ENCODE peak calls at places on chromosomes 4 and X, in nine cellular contexts. W, M, D, L, O, X, H, Y and G are unnamed samples.

GRCh38 chr4:168263039-168263438 is 55.5 kb downstream of the DDX60 start:
- DNase-seq in W (no peak), M (no peak), D (no peak), L (no peak), O (no peak), X (no peak), H (no peak), Y (no peak), G (no peak)

GRCh38 chr4:27148211-27148895 is 287.7 kb downstream of the STIM2 start:
- DNase-seq in W (no peak), M (no peak), D (no peak), L (no peak), O (no peak), X (no peak), H (no peak), Y (no peak), G (no peak)

GRCh38 chr4:83112678-83113428 is 1.7 kb downstream of the PLAC8 start:
- DNase-seq in W (no peak), M (no peak), D (no peak), L (no peak), O (no peak), X (no peak), H (no peak), Y (no peak), G (no peak)

GRCh38 chrX:148337873-148338272 is 162.5 kb upstream of the AFF2 start:
- DNase-seq in W (no peak), M (no peak), D (no peak), L (no peak), O (no peak), X (no peak), H (no peak), Y (no peak), G (no peak)

GRCh38 chr4:73388887-73389286 is 15.2 kb upstream of the ALB start:
- DNase-seq in W (no peak), M (no peak), D (no peak), L (no peak), O (no peak), X (no peak), H (no peak), Y (no peak), G (no peak)

GRCh38 chr4:2067446-2068197 is 8.5 kb downstream of the NAT8L start:
- DNase-seq in W (no peak), M (no peak), D (no peak), L (no peak), O (no peak), X (no peak), H (no peak), Y (peak), G (no peak)

GRCh38 chrX:37926700-37927099 is 79.3 kb upstream of the DYNLT3 start:
- DNase-seq in W (no peak), M (peak), D (peak), L (no peak), O (no peak), X (no peak), H (peak), Y (no peak), G (no peak)

GRCh38 chr4:167176723-167177367 is 57.4 kb downstream of the SPOCK3 start:
- DNase-seq in W (no peak), M (no peak), D (no peak), L (no peak), O (no peak), X (no peak), H (no peak), Y (no peak), G (no peak)

GRCh38 chr4:7165874-7166201 is 26.5 kb upstream of the SORCS2 start:
- DNase-seq in W (peak), M (no peak), D (no peak), L (no peak), O (peak), X (no peak), H (no peak), Y (no peak), G (no peak)

GRCh38 chr4:99207911-99208718 is 10.9 kb downstream of the ADH6 start:
- DNase-seq in W (no peak), M (no peak), D (peak), L (no peak), O (no peak), X (no peak), H (peak), Y (no peak), G (no peak)

GRCh38 chr4:143382539-143382938 is 45.9 kb downstream of the GAB1 start:
- DNase-seq in W (no peak), M (peak), D (peak), L (no peak), O (no peak), X (peak), H (peak), Y (no peak), G (no peak)

GRCh38 chrX:41064028-41064427 is 21.2 kb upstream of the USP9X start:
- DNase-seq in W (no peak), M (no peak), D (no peak), L (no peak), O (no peak), X (peak), H (peak), Y (no peak), G (no peak)

GRCh38 chrX:115311666-115312065 is 22.2 kb downstream of the LUZP4 start:
- DNase-seq in W (no peak), M (no peak), D (no peak), L (peak), O (peak), X (no peak), H (no peak), Y (peak), G (no peak)

GRCh38 chr4:154044118-154044517 is 255.2 kb upstream of the SFRP2 start:
- DNase-seq in W (no peak), M (no peak), D (no peak), L (no peak), O (no peak), X (peak), H (no peak), Y (no peak), G (no peak)

GRCh38 chr4:72896515-72896914 is 173.0 kb downstream of the COX18 start:
- DNase-seq in W (no peak), M (peak), D (peak), L (no peak), O (peak), X (peak), H (peak), Y (no peak), G (no peak)

GRCh38 chr4:158760866-158761265 is 8.0 kb upstream of the FNIP2 start:
- DNase-seq in W (no peak), M (no peak), D (no peak), L (no peak), O (no peak), X (no peak), H (peak), Y (no peak), G (no peak)

GRCh38 chr4:24001945-24002640 is 112.2 kb upstream of the PPARGC1A start:
- DNase-seq in W (no peak), M (peak), D (no peak), L (no peak), O (no peak), X (no peak), H (no peak), Y (no peak), G (no peak)

GRCh38 chrX:154469114-154469513 is 10.0 kb downstream of the LAGE3 start:
- DNase-seq in W (no peak), M (no peak), D (no peak), L (no peak), O (no peak), X (no peak), H (no peak), Y (no peak), G (no peak)

GRCh38 chrX:154471870-154472684 is 7.0 kb downstream of the LAGE3 start:
- DNase-seq in W (no peak), M (no peak), D (no peak), L (no peak), O (no peak), X (no peak), H (no peak), Y (no peak), G (no peak)

GRCh38 chrX:154470914-154471568 is 8.0 kb downstream of the LAGE3 start:
- DNase-seq in W (no peak), M (no peak), D (no peak), L (no peak), O (no peak), X (no peak), H (no peak), Y (no peak), G (no peak)

GRCh38 chrX:154469880-154470279 is 9.2 kb downstream of the LAGE3 start:
- DNase-seq in W (no peak), M (no peak), D (no peak), L (no peak), O (no peak), X (no peak), H (no peak), Y (no peak), G (no peak)

GRCh38 chrX:154470434-154470833 is 8.6 kb downstream of the LAGE3 start:
- DNase-seq in W (no peak), M (no peak), D (no peak), L (no peak), O (no peak), X (no peak), H (no peak), Y (no peak), G (no peak)
- TF ChIP-seq CTCF in W (no peak), M (no peak), D (no peak), L (no peak), O (no peak), X (no peak), H (no peak), Y (no peak), G (no peak)

GRCh38 chr4:164949448-164950118 is 27.9 kb downstream of the TRIM61 start:
- DNase-seq in W (no peak), M (no peak), D (no peak), L (peak), O (no peak), X (peak), H (no peak), Y (peak), G (no peak)
- TF ChIP-seq CTCF in W (no peak), M (peak), D (no peak), L (no peak), O (no peak), X (no peak), H (no peak), Y (peak), G (no peak)

GRCh38 chr4:35151816-35152572 is 1092.3 kb downstream of the ARAP2 start:
- DNase-seq in W (no peak), M (peak), D (no peak), L (peak), O (peak), X (no peak), H (no peak), Y (peak), G (no peak)
- TF ChIP-seq CTCF in W (no peak), M (peak), D (peak), L (peak), O (peak), X (no peak), H (no peak), Y (peak), G (peak)

GRCh38 chr4:174522183-174523002 is at the start of gene HPGD:
- DNase-seq in W (peak), M (peak), D (no peak), L (peak), O (peak), X (peak), H (peak), Y (peak), G (peak)
- TF ChIP-seq CTCF in W (no peak), M (no peak), D (no peak), L (no peak), O (no peak), X (no peak), H (no peak), Y (no peak), G (no peak)

GRCh38 chrX:122565952-122566351 is 618.1 kb upstream of the GRIA3 start:
- DNase-seq in W (no peak), M (peak), D (peak), L (no peak), O (no peak), X (peak), H (peak), Y (no peak), G (no peak)
- TF ChIP-seq CTCF in W (no peak), M (no peak), D (no peak), L (no peak), O (no peak), X (no peak), H (no peak), Y (no peak), G (no peak)